ENCODE peak calls at places on chromosomes 7 and 10, in four cellular contexts. L, X, Y and Z are unnamed samples.
A peak's percentile ranks its signal among the peaks of the same experiment; 100 is the strongest.

GRCh38 chr7:124324262-124324661 is 291.4 kb upstream of the TMEM229A start:
- DNase-seq in L (no peak), X (no peak), Y (no peak), Z (no peak)

GRCh38 chr7:47460251-47460989 is 121.5 kb downstream of the TNS3 start:
- DNase-seq in L (no peak), X (no peak), Y (no peak), Z (no peak)

GRCh38 chr7:43454936-43455518 is 127.9 kb upstream of the STK17A start:
- DNase-seq in L (peak; percentile 80), X (no peak), Y (no peak), Z (no peak)

GRCh38 chr10:112026438-112026837 is 157.1 kb downstream of the GPAM start:
- DNase-seq in L (no peak), X (no peak), Y (no peak), Z (no peak)

GRCh38 chr10:49518566-49518965 is 20.4 kb downstream of the ERCC6 start:
- DNase-seq in L (no peak), X (no peak), Y (no peak), Z (no peak)

GRCh38 chr7:152050547-152050971 is 25.1 kb downstream of the GALNT11 start:
- DNase-seq in L (peak; percentile 15), X (no peak), Y (no peak), Z (no peak)

GRCh38 chr7:22725585-22725984 is 1.4 kb upstream of the IL6 start:
- DNase-seq in L (no peak), X (no peak), Y (no peak), Z (no peak)

GRCh38 chr7:148699772-148700629 is 1.3 kb downstream of the CUL1 start:
- DNase-seq in L (peak; percentile 72), X (no peak), Y (no peak), Z (no peak)

GRCh38 chr10:132511692-132512442 is 25.7 kb upstream of the INPP5A start:
- DNase-seq in L (no peak), X (no peak), Y (no peak), Z (peak; percentile 24)

GRCh38 chr7:84612976-84613375 is 418.4 kb upstream of the SEMA3A start:
- DNase-seq in L (no peak), X (no peak), Y (no peak), Z (no peak)

GRCh38 chr10:14736600-14737081 is 38.1 kb downstream of the FAM107B start:
- DNase-seq in L (peak; percentile 52), X (no peak), Y (no peak), Z (no peak)

GRCh38 chr7:149856583-149856982 is 17.2 kb upstream of the ATP6V0E2 start:
- DNase-seq in L (no peak), X (no peak), Y (no peak), Z (no peak)

GRCh38 chr7:151599401-151600227 is 79.9 kb upstream of the RHEB start:
- DNase-seq in L (peak; percentile 93), X (no peak), Y (no peak), Z (no peak)

GRCh38 chr10:101453791-101454718 is 100.1 kb downstream of the BTRC start:
- DNase-seq in L (peak; percentile 6), X (no peak), Y (no peak), Z (no peak)

GRCh38 chr7:2553831-2554581 is 1.3 kb downstream of the BRAT1 start:
- DNase-seq in L (no peak), X (no peak), Y (no peak), Z (no peak)

GRCh38 chr7:139595806-139596205 is 72.3 kb downstream of the CLEC2L start:
- DNase-seq in L (no peak), X (no peak), Y (no peak), Z (no peak)

GRCh38 chr10:125060851-125061556 is 99.4 kb downstream of the CTBP2 start:
- DNase-seq in L (peak; percentile 95), X (peak; percentile 46), Y (peak; percentile 7), Z (peak; percentile 75)